ENCODE peak calls at places on chromosomes 5 and 9, in four cellular contexts. H is HEK293T, L is K562, R is HepG2. N is an unnamed sample.

GRCh38 chr5:17129093-17129492 is 88.3 kb upstream of the BASP1 start:
- DNase-seq in H (no peak), R (no peak), L (no peak), N (no peak)

GRCh38 chr5:132369471-132370240 is at the start of gene SLC22A5:
- DNase-seq in R (peak; percentile 62), L (peak; percentile 86), H (peak; percentile 79), N (peak; percentile 95)

GRCh38 chr5:93589348-93589662 is 6.3 kb downstream of the NR2F1 start:
- DNase-seq in L (no peak), R (no peak), H (no peak), N (peak; percentile 33)

GRCh38 chr9:72460342-72461312 is 60.8 kb upstream of the TMC1 start:
- DNase-seq in L (no peak), R (no peak), H (no peak), N (no peak)

GRCh38 chr5:151224372-151224771 is 480 bp upstream of the CCDC69 start:
- DNase-seq in L (no peak), H (no peak), R (no peak), N (no peak)

GRCh38 chr9:91034521-91034920 is 232.9 kb downstream of the SYK start:
- DNase-seq in H (no peak), L (no peak), R (no peak), N (no peak)

GRCh38 chr5:173334808-173335207 is 6.6 kb upstream of the STC2 start:
- DNase-seq in H (no peak), R (no peak), L (no peak), N (no peak)

GRCh38 chr5:173968154-173968553 is 20.8 kb upstream of the C5orf47 start:
- DNase-seq in L (no peak), R (no peak), H (no peak), N (peak; percentile 55)

GRCh38 chr9:113452206-113452605 is 11.3 kb upstream of the RGS3 start:
- DNase-seq in H (no peak), L (no peak), R (no peak), N (no peak)

GRCh38 chr5:148206620-148207019 is 3.8 kb downstream of the SPINK6 start:
- DNase-seq in H (no peak), L (no peak), R (no peak), N (no peak)

GRCh38 chr5:180699042-180699441 is 40.8 kb downstream of the OR2Y1 start:
- DNase-seq in H (no peak), L (no peak), R (no peak), N (no peak)

GRCh38 chr9:89515416-89515815 is 17.5 kb upstream of the SEMA4D start:
- DNase-seq in L (no peak), R (no peak), H (no peak), N (no peak)

GRCh38 chr9:76452839-76453238 is 6.1 kb upstream of the GCNT1 start:
- DNase-seq in R (no peak), H (no peak), L (no peak), N (no peak)

GRCh38 chr5:41509399-41510175 is 814 bp downstream of the PLCXD3 start:
- DNase-seq in R (no peak), L (no peak), H (no peak), N (peak; percentile 53)

GRCh38 chr5:179314606-179315355 is 30.5 kb downstream of the ADAMTS2 start:
- DNase-seq in H (no peak), L (no peak), R (no peak), N (no peak)

GRCh38 chr5:179317411-179318192 is 27.7 kb downstream of the ADAMTS2 start:
- DNase-seq in R (no peak), H (no peak), L (no peak), N (no peak)

GRCh38 chr5:179315356-179315890 is 29.8 kb downstream of the ADAMTS2 start:
- DNase-seq in H (no peak), R (no peak), L (no peak), N (no peak)

GRCh38 chr5:179316961-179317360 is 28.3 kb downstream of the ADAMTS2 start:
- DNase-seq in L (no peak), R (no peak), H (no peak), N (no peak)

GRCh38 chr5:179316111-179316551 is 29.1 kb downstream of the ADAMTS2 start:
- DNase-seq in L (no peak), H (no peak), R (no peak), N (no peak)
- TF ChIP-seq FOXM1 in L (no peak), H (no peak), R (no peak), N (no peak)

DNA sequence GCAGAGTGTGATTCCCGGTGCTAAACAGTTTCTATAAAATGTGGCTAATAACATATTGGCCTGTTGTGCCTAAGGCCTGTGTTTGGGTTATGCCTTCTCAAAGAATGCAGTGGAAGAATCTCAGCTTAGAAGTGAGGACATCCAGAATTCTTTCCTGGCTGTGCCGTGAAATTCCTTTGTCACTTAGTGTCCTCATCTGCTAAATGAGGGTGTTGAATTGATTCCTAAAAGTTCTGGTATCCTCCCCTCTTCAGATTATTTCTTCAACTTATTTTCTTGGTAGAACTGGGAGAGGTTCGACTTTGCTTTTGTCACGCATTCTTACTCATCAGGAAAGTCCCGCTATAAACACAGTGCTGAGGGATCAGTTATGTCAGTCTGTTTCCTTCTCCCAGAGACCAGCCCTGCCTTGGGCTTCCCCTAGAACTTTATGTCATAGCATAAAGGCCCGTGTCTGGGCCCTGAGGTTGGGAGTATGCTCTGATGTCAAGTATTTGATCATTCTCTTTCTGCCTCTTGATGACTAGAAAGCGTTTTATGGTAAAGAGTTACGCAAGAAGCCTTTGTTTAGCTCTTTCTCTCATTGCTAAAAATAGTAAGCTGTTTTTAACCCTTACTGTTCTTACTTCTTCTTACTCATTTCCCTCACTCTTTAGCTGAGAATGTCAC is 29.5 kb downstream of the MTAP start:
- DNase-seq in H (no peak), R (no peak), L (no peak), N (no peak)
- TF ChIP-seq FOXM1 in H (no peak), R (no peak), L (no peak), N (no peak)

GRCh38 chr5:168312606-168313297 is 21.3 kb downstream of the WWC1 start:
- DNase-seq in L (no peak), H (no peak), R (no peak), N (no peak)
- TF ChIP-seq FOXM1 in L (no peak), H (no peak), R (no peak), N (no peak)

GRCh38 chr9:19946446-19947109 is 157.7 kb upstream of the SLC24A2 start:
- DNase-seq in R (no peak), L (no peak), H (peak; percentile 42), N (peak; percentile 57)
- TF ChIP-seq FOXM1 in R (no peak), L (no peak), H (no peak), N (no peak)

DNA sequence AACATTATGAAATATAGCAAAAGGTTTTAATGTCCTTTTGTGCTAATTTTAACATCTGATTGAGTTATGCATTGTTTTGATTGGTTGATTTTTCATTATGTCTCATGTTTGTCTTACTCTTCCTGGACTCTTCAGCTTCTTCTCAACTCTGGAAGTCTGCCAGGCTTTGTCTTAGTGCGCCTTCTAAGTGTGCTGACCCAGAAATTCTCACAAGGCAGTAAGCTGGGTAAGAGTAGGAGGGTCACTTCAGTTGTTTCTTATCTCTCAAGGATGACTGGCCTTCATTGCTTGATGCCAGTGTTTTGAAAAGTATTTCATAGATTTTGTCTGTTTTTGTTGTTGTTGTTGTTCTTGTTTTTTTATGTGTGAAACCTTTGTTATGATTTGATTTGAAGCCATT is 59.2 kb downstream of the RIC1 start:
- DNase-seq in H (no peak), L (peak; percentile 15), R (no peak), N (no peak)
- TF ChIP-seq FOXM1 in H (no peak), L (no peak), R (no peak), N (no peak)

GRCh38 chr5:675876-676698 is 17.1 kb downstream of the TPPP start:
- DNase-seq in H (no peak), L (no peak), R (no peak), N (no peak)
- TF ChIP-seq FOXM1 in H (no peak), L (no peak), R (no peak), N (no peak)

GRCh38 chr9:81535542-81536241 is 153.7 kb downstream of the TLE1 start:
- DNase-seq in H (no peak), L (no peak), R (peak; percentile 99), N (no peak)
- TF ChIP-seq FOXM1 in H (no peak), L (no peak), R (no peak), N (no peak)

N was measured in SK-N-SH.